ENCODE peak calls at places on chromosomes 16 and 17, in eight cellular contexts. F, G, O, D, Z, W, L and N are unnamed samples.
A peak's percentile ranks its signal among the peaks of the same experiment; 100 is the strongest.

GRCh38 chr16:57707331-57707730 is 12.7 kb downstream of the DRC7 start:
- DNase-seq in D (no peak), F (no peak), W (no peak), O (no peak), G (no peak), L (no peak), Z (peak; percentile 21), N (no peak)

GRCh38 chr16:14196539-14196938 is 125.4 kb downstream of the MRTFB start:
- DNase-seq in L (no peak), G (no peak), F (no peak), W (no peak), Z (no peak), D (no peak), O (peak; percentile 24), N (no peak)

GRCh38 chr17:10119203-10120112 is 78.9 kb downstream of the GAS7 start:
- DNase-seq in L (no peak), D (peak; percentile 29), Z (peak; percentile 41), W (peak; percentile 71), O (no peak), F (no peak), G (peak; percentile 71), N (no peak)

GRCh38 chr16:31080756-31081419 is 6.7 kb downstream of the ZNF646 start:
- DNase-seq in D (no peak), G (no peak), L (no peak), W (no peak), O (no peak), F (no peak), Z (no peak), N (no peak)

GRCh38 chr17:17433260-17433659 is 43.5 kb upstream of the MED9 start:
- DNase-seq in F (no peak), W (no peak), L (peak; percentile 67), Z (no peak), O (peak; percentile 78), G (peak; percentile 81), D (no peak), N (no peak)

GRCh38 chr16:59849716-59850115 is 1115.6 kb upstream of the GOT2 start:
- DNase-seq in L (no peak), W (no peak), D (no peak), G (no peak), O (no peak), F (no peak), Z (no peak), N (no peak)

GRCh38 chr16:14240964-14241363 is 169.8 kb downstream of the MRTFB start:
- DNase-seq in L (no peak), G (no peak), W (no peak), F (no peak), D (no peak), O (no peak), Z (no peak), N (no peak)

GRCh38 chr16:79169239-79169638 is 431.3 kb downstream of the MAF start:
- DNase-seq in L (no peak), W (no peak), F (no peak), G (peak; percentile 81), O (no peak), D (peak; percentile 24), Z (peak; percentile 41), N (no peak)

GRCh38 chr16:24769806-24770205 is 40.4 kb downstream of the TNRC6A start:
- DNase-seq in G (no peak), O (peak; percentile 75), D (no peak), L (no peak), F (no peak), Z (no peak), W (no peak), N (no peak)

GRCh38 chr16:67270931-67271338 is 8.4 kb upstream of the PLEKHG4 start:
- DNase-seq in D (no peak), G (no peak), W (no peak), L (no peak), Z (no peak), F (no peak), O (no peak), N (no peak)

GRCh38 chr17:62625870-62626200 is 1.6 kb upstream of the MRC2 start:
- DNase-seq in D (no peak), Z (no peak), W (no peak), G (no peak), F (no peak), L (no peak), O (no peak), N (no peak)

GRCh38 chr16:3751878-3752277 is 34.6 kb upstream of the TRAP1 start:
- DNase-seq in Z (no peak), D (no peak), F (no peak), W (no peak), O (no peak), G (no peak), L (no peak), N (no peak)

GRCh38 chr17:40598928-40599627 is 33.8 kb upstream of the CCR7 start:
- DNase-seq in W (peak; percentile 22), L (no peak), D (no peak), Z (no peak), F (peak; percentile 45), O (peak; percentile 69), G (no peak), N (no peak)

GRCh38 chr17:47316316-47316715 is 7.4 kb upstream of the EFCAB13 start:
- DNase-seq in O (peak; percentile 67), F (no peak), G (no peak), Z (no peak), W (no peak), D (no peak), L (peak; percentile 68), N (no peak)

GRCh38 chr16:10817963-10818941 is at the start of gene TVP23A:
- DNase-seq in W (no peak), F (no peak), G (no peak), D (no peak), O (no peak), Z (no peak), L (no peak), N (no peak)

GRCh38 chr16:65875362-65876199 is 490.9 kb upstream of the CDH5 start:
- DNase-seq in O (no peak), W (peak; percentile 25), Z (no peak), F (no peak), D (no peak), G (no peak), L (no peak), N (no peak)

GRCh38 chr16:73697336-73697735 is 599.3 kb upstream of the PSMD7 start:
- DNase-seq in Z (no peak), F (no peak), W (no peak), O (no peak), D (no peak), G (no peak), L (no peak), N (no peak)

GRCh38 chr16:24493859-24494258 is 45.5 kb upstream of the RBBP6 start:
- DNase-seq in O (no peak), F (no peak), L (no peak), G (no peak), D (no peak), Z (no peak), W (peak; percentile 47), N (no peak)